ENCODE peak calls at places on chromosomes 16 and 17, in seven cellular contexts. L is stomach, D is HCT116, P is SK-N-SH, Z is HL-60, R is transverse colon, I is endothelial cell of umbilical vein. X is an unnamed sample.

GRCh38 chr16:85396879-85397871 is 215.9 kb upstream of the GSE1 start:
- DNase-seq in L (no peak), D (no peak), P (no peak), Z (no peak), R (no peak), I (no peak), X (peak; percentile 60)

GRCh38 chr17:36578671-36579070 is 13.0 kb upstream of the DHRS11 start:
- DNase-seq in L (no peak), D (no peak), P (no peak), Z (no peak), R (no peak), I (no peak), X (no peak)

GRCh38 chr17:34811561-34811960 is 149.7 kb downstream of the CCT6B start:
- DNase-seq in L (no peak), D (no peak), P (no peak), Z (no peak), R (no peak), I (no peak), X (no peak)

GRCh38 chr16:56679813-56680212 is 2.5 kb upstream of the MT1X start:
- DNase-seq in L (no peak), D (peak; percentile 65), P (no peak), Z (peak; percentile 80), R (no peak), I (no peak), X (no peak)

GRCh38 chr17:50219345-50219744 is 17.9 kb upstream of the COL1A1 start:
- DNase-seq in L (no peak), D (no peak), P (no peak), Z (no peak), R (no peak), I (no peak), X (no peak)

GRCh38 chr17:61407211-61407911 is 7.7 kb downstream of the TBX2 start:
- DNase-seq in L (no peak), D (no peak), P (no peak), Z (no peak), R (no peak), I (no peak), X (no peak)

GRCh38 chr17:81807839-81808238 is 3.9 kb downstream of the GCGR start:
- DNase-seq in L (no peak), D (no peak), P (no peak), Z (no peak), R (no peak), I (no peak), X (no peak)

GRCh38 chr16:55735120-55735781 is 79.5 kb downstream of the SLC6A2 start:
- DNase-seq in L (no peak), D (no peak), P (no peak), Z (no peak), R (no peak), I (no peak), X (no peak)

GRCh38 chr17:12719948-12720347 is 54.3 kb downstream of the MYOCD start:
- DNase-seq in L (no peak), D (no peak), P (no peak), Z (no peak), R (no peak), I (no peak), X (no peak)

GRCh38 chr17:9907883-9908648 is 3.0 kb upstream of the RCVRN start:
- DNase-seq in L (no peak), D (no peak), P (no peak), Z (no peak), R (no peak), I (no peak), X (no peak)

GRCh38 chr17:55774834-55775233 is 24.0 kb downstream of the PCTP start:
- DNase-seq in L (no peak), D (no peak), P (no peak), Z (no peak), R (no peak), I (no peak), X (no peak)

GRCh38 chr17:67378444-67379250 is 1.6 kb downstream of the PITPNC1 start:
- DNase-seq in L (peak; percentile 80), D (peak; percentile 56), P (peak; percentile 94), Z (peak; percentile 78), R (peak; percentile 79), I (peak; percentile 83), X (peak; percentile 82)

GRCh38 chr16:50644730-50645129 is 36.4 kb downstream of the SNX20 start:
- DNase-seq in L (peak; percentile 31), D (peak; percentile 19), P (peak; percentile 61), Z (peak; percentile 56), R (peak; percentile 26), I (no peak), X (no peak)

GRCh38 chr17:28180449-28180848 is 138.0 kb downstream of the NLK start:
- DNase-seq in L (no peak), D (no peak), P (no peak), Z (no peak), R (no peak), I (no peak), X (no peak)

GRCh38 chr17:46878055-46878454 is 26.7 kb downstream of the WNT9B start:
- DNase-seq in L (no peak), D (no peak), P (no peak), Z (peak; percentile 26), R (no peak), I (no peak), X (no peak)

GRCh38 chr16:85090873-85091521 is 21.3 kb downstream of the CIBAR2 start:
- DNase-seq in L (no peak), D (no peak), P (peak; percentile 26), Z (no peak), R (peak; percentile 24), I (no peak), X (no peak)

GRCh38 chr17:33142703-33143299 is 150.3 kb downstream of the ASIC2 start:
- DNase-seq in L (no peak), D (no peak), P (no peak), Z (no peak), R (no peak), I (peak; percentile 6), X (no peak)

DNA sequence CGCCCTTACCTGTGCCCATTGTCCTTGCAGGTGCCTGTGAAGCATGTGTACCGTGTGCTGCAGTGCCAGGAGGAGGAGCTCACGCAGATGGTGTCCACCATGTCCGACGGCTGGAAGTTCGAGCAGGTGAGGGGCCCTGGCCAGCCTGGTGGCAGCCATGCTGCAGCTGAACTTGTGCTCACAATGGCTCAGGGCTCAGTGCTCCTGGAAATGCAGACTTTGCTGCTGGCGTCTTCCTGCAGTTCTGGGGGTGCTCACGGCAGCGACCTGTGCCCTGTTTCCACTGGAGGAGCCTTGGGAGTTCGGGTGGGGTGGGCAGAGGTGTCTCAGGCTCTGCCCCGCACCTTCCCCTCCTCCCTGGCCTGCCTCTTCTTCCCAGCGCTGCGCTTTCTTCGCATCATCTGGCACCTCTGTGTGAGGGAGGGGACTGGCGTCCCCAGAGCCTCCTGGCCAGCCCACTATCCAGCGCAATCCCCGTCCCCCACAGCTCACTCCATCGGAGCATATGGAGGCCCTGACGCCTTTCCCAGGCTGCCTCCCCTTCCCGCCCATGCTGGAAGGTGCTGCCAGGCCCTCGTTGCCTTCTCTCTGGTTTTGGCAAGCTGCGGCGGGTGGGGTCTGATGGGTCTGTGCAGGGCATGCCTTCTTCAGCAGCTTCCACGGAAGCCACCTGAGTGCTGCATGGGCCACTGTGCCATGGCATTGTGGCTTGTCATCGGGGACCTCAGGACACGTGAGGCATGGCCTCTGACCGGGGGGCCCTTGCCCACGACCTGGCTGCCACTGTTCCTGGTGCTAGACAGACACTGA is 17.7 kb downstream of the KCTD5 start:
- DNase-seq in L (no peak), D (no peak), P (no peak), Z (no peak), R (no peak), I (no peak), X (no peak)
- TF ChIP-seq POLR2AphosphoS5 in L (no peak), D (no peak), P (no peak), Z (no peak), R (no peak), I (no peak), X (no peak)

GRCh38 chr17:79659376-79659775 is 48.5 kb upstream of the RBFOX3 start:
- DNase-seq in L (no peak), D (no peak), P (no peak), Z (no peak), R (no peak), I (no peak), X (peak; percentile 37)

GRCh38 chr17:79661292-79662041 is 50.6 kb upstream of the RBFOX3 start:
- DNase-seq in L (no peak), D (no peak), P (no peak), Z (no peak), R (no peak), I (no peak), X (no peak)

GRCh38 chr17:79657036-79657435 is 46.2 kb upstream of the RBFOX3 start:
- DNase-seq in L (no peak), D (no peak), P (no peak), Z (no peak), R (no peak), I (no peak), X (no peak)

GRCh38 chr17:79657861-79658810 is 47.3 kb upstream of the RBFOX3 start:
- DNase-seq in L (no peak), D (no peak), P (no peak), Z (no peak), R (no peak), I (no peak), X (no peak)

DNA sequence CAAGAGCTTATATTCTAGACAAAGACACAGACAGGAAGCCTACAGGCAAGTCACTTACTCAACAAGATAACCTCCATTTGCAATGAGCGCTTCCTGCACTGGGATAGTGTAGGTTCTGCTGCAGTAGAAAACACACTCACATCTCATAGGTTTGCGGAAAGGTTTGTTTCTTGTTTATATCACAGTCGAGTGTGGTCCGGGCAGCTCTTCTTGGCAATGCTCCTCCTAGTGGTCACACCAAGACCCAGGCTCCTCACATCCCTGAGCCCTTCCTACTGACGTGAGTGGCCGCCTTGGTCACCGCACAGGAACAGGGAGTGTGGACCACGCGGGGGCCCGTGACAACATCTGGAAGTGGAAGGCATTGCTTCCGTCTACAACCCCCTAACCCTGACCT is 48.0 kb upstream of the RBFOX3 start:
- DNase-seq in L (no peak), D (peak; percentile 43), P (peak; percentile 77), Z (no peak), R (peak; percentile 26), I (peak; percentile 32), X (no peak)
- TF ChIP-seq CTCF in L (no peak), D (no peak), P (peak; percentile 45), Z (peak; percentile 18), R (peak; percentile 40), I (peak; percentile 43), X (no peak)

DNA sequence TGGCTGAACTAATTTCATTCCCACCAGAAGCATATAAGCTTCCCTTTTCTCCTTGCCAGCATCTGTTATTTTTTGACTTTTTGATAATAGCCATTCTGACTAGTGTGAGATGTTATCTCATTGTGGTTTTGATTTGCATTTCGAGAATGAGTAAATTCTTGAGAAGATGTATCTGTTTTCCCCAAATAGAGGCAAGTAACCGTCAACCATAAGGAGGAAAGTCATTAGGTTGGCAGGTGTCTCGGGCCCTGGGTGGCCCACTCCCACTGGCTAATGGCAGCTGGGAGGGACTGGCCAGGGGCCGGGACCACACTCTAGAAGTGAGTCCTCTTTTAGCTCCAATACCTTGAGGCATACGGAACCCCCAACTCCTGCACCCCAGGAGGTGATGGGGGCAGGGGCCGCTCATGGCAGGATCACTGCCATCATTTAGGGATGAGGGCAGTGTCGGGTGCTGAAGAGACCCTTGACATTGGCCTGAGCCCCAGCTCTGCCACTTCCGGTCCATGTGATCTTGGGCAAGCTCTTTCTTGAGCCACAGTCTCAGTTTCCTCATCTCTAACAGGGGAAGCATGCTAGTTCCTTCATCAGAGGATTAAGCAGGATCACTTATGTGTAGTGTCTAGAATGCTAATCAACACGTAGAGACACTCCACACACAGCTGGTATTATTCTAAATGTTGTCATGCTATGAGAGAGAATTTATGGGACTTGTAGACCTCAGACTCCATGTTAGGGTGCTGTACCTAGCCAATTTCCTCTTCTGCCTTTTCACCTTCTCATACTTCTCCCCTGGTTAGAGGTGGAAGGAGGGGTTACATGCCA is 44.3 kb downstream of the RGS9 start:
- DNase-seq in L (no peak), D (no peak), P (no peak), Z (peak; percentile 62), R (no peak), I (no peak), X (no peak)
- TF ChIP-seq POLR2AphosphoS5 in L (no peak), D (no peak), P (peak; percentile 95), Z (no peak), R (no peak), I (no peak), X (no peak)

GRCh38 chr17:7687072-7687907 is at the start of gene TP53:
- DNase-seq in L (peak; percentile 90), D (peak; percentile 91), P (peak; percentile 82), Z (peak; percentile 89), R (peak; percentile 92), I (peak; percentile 94), X (peak; percentile 94)
- TF ChIP-seq CTCF in L (no peak), D (no peak), P (no peak), Z (no peak), R (no peak), I (no peak), X (no peak)

X was measured in suprapubic skin.